ENCODE peak calls at places on chromosomes 5 and 9, in seven cellular contexts. Z is ovary; Y is neural crest cell; G is K562; L is osteocyte; N is Caco-2; J is CD8-positive, alpha-beta T cell. Q is an unnamed sample.

GRCh38 chr5:138753794-138754698 is 821 bp downstream of the CTNNA1 start:
- DNase-seq in Z (peak), L (peak), Y (peak), G (peak), J (peak), N (peak), Q (peak)

GRCh38 chr9:87481890-87482855 is 15.5 kb upstream of the DAPK1 start:
- DNase-seq in G (no peak), J (no peak), Y (no peak), Z (no peak), L (no peak), N (no peak), Q (no peak)

GRCh38 chr5:159533197-159533596 is 202.9 kb upstream of the IL12B start:
- DNase-seq in Y (no peak), G (no peak), L (no peak), Z (no peak), J (no peak), N (no peak), Q (no peak)

GRCh38 chr5:140324834-140325195 is 21.6 kb downstream of the HBEGF start:
- DNase-seq in G (no peak), Z (no peak), Y (no peak), N (no peak), J (no peak), L (no peak), Q (no peak)

GRCh38 chr9:17900604-17901003 is 321.7 kb downstream of the SH3GL2 start:
- DNase-seq in Y (no peak), Z (no peak), L (no peak), G (no peak), J (no peak), N (no peak), Q (no peak)

GRCh38 chr5:92309336-92309991 is 926.3 kb upstream of the ARRDC3 start:
- DNase-seq in J (no peak), Y (no peak), N (no peak), L (no peak), G (no peak), Z (no peak), Q (no peak)

GRCh38 chr5:40678021-40678939 is 1.4 kb upstream of the PTGER4 start:
- DNase-seq in G (no peak), J (no peak), L (no peak), Z (no peak), N (no peak), Y (no peak), Q (no peak)

GRCh38 chr9:26053954-26054353 is 375.7 kb upstream of the TUSC1 start:
- DNase-seq in G (no peak), J (no peak), Z (no peak), L (no peak), N (no peak), Y (no peak), Q (no peak)

GRCh38 chr9:112921549-112921948 is 30.9 kb upstream of the SLC46A2 start:
- DNase-seq in J (no peak), L (no peak), N (peak), G (peak), Z (no peak), Y (no peak), Q (no peak)
- TF ChIP-seq CTCF in J (no peak), L (peak), N (peak), G (peak), Z (no peak), Y (peak), Q (peak)

GRCh38 chr5:16666861-16667481 is 50.2 kb upstream of the RETREG1 start:
- DNase-seq in G (no peak), L (no peak), Z (no peak), Y (no peak), N (no peak), J (peak), Q (no peak)
- TF ChIP-seq CTCF in G (peak), L (peak), Z (no peak), Y (peak), N (peak), J (peak), Q (peak)

DNA sequence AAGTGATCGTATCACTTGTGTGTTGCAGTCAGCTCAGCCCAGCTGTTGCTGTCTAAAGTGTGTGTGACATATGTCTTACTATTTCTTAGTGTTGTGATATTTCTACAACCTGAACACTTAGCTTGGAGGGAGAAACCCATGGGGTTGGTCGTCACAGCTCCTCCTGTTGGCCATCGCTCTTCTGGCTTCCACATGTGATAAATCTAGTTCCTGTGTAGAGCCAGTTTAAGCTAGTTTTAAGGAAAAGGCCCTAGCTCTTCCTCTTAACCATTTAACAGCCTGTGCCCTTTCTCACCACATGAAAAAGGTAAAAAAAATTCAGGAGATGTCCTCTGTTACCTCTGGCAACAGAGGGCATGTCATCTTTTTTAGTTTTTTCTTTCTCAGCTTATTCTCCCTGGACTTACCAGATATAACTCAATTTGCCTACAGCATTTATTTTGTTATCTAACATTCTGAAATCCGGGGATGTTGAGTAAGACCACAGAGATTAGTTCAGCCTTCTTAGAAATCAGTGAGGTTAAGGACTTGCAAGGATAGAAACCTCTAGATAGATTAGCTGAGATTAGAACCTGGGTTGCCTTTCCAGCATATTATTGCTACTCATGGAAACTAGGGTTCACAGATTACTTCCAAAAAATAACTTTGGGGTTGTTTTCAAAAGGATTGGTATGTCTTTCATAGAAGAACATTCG is 100.4 kb downstream of the GAPVD1 start:
- DNase-seq in Z (no peak), J (no peak), G (peak), L (no peak), Y (no peak), N (no peak), Q (no peak)
- TF ChIP-seq CTCF in Z (no peak), J (no peak), G (peak), L (peak), Y (peak), N (peak), Q (peak)

GRCh38 chr9:125470767-125471580 is 209.3 kb downstream of the GAPVD1 start:
- DNase-seq in L (peak), Y (no peak), J (no peak), G (no peak), Z (no peak), N (no peak), Q (no peak)
- TF ChIP-seq CTCF in L (no peak), Y (no peak), J (no peak), G (no peak), Z (no peak), N (no peak), Q (no peak)

GRCh38 chr9:131104016-131104740 is 7.8 kb downstream of the AIF1L start:
- DNase-seq in J (no peak), L (no peak), Y (no peak), Z (no peak), N (no peak), G (no peak), Q (no peak)
- TF ChIP-seq CTCF in J (no peak), L (no peak), Y (no peak), Z (no peak), N (no peak), G (no peak), Q (no peak)

GRCh38 chr9:126154869-126155268 is 171.8 kb upstream of the MVB12B start:
- DNase-seq in Z (no peak), N (no peak), L (peak), Y (no peak), J (no peak), G (no peak), Q (no peak)
- TF ChIP-seq CTCF in Z (no peak), N (no peak), L (no peak), Y (no peak), J (no peak), G (no peak), Q (no peak)

GRCh38 chr5:158283341-158283740 is 424.4 kb upstream of the CLINT1 start:
- DNase-seq in Z (no peak), J (no peak), Y (no peak), G (no peak), N (no peak), L (no peak), Q (no peak)

GRCh38 chr5:158285771-158286170 is 426.8 kb upstream of the CLINT1 start:
- DNase-seq in L (no peak), J (no peak), Y (no peak), G (no peak), N (no peak), Z (no peak), Q (no peak)

GRCh38 chr5:158287643-158288228 is 428.8 kb upstream of the CLINT1 start:
- DNase-seq in L (no peak), J (no peak), N (no peak), Y (no peak), Z (peak), G (no peak), Q (no peak)

GRCh38 chr5:158286827-158287226 is 427.9 kb upstream of the CLINT1 start:
- DNase-seq in G (peak), N (no peak), Y (no peak), J (no peak), Z (no peak), L (no peak), Q (no peak)

GRCh38 chr5:158284242-158284641 is 425.3 kb upstream of the CLINT1 start:
- DNase-seq in N (no peak), L (no peak), J (no peak), Y (no peak), G (no peak), Z (no peak), Q (no peak)
- TF ChIP-seq CTCF in N (no peak), L (peak), J (no peak), Y (no peak), G (no peak), Z (no peak), Q (no peak)

GRCh38 chr9:20528253-20528652 is 94.0 kb downstream of the MLLT3 start:
- DNase-seq in L (no peak), N (no peak), G (no peak), J (no peak), Z (no peak), Y (no peak), Q (no peak)

GRCh38 chr9:20529837-20530236 is 92.5 kb downstream of the MLLT3 start:
- DNase-seq in J (no peak), G (no peak), Y (no peak), N (no peak), Z (no peak), L (no peak), Q (no peak)

GRCh38 chr9:20526500-20527319 is 95.6 kb downstream of the MLLT3 start:
- DNase-seq in G (no peak), Y (no peak), Z (no peak), L (no peak), J (no peak), N (no peak), Q (no peak)

DNA sequence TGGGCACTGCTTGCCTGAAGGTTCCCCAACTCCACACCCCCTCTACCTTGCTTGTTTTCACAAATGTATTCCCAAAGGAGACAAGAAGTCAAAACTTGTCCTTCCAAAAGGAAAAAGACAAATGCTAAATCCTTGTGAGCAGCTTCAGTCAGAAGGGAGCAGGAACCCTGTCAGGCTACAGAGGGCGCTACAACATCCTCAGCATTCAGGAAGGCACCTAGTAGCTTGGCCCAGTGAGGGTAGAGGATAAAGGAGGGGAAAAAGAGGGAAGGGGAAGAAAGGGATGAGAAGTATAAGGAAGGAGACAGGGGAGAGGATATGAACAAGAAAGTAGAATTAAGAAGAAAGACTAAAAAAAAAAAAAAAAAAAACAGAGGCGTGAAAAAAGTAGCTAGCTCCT is 97.5 kb downstream of the MLLT3 start:
- DNase-seq in Y (no peak), N (no peak), Z (no peak), G (no peak), J (no peak), L (no peak), Q (no peak)
- TF ChIP-seq CTCF in Y (peak), N (peak), Z (no peak), G (no peak), J (peak), L (no peak), Q (no peak)

GRCh38 chr5:114360816-114361723 is 800 bp upstream of the KCNN2 start:
- DNase-seq in L (no peak), N (no peak), Y (peak), J (no peak), G (no peak), Z (no peak), Q (no peak)
- TF ChIP-seq CTCF in L (peak), N (peak), Y (peak), J (no peak), G (no peak), Z (no peak), Q (no peak)